ENCODE peak calls at places on chromosomes 3 and 15, in eight cellular contexts. One of them, this sample, is unnamed.

GRCh38 chr3:195054311-195054710 is 216.6 kb downstream of the XXYLT1 start:
- DNase-seq in body of pancreas: no peak
- DNase-seq in esophagus squamous epithelium: no peak
- DNase-seq in adrenal gland: no peak
- DNase-seq in ovary: no peak
- DNase-seq in IMR-90: no peak
- DNase-seq in HepG2: no peak
- DNase-seq in H54: no peak
- DNase-seq in this sample: no peak

GRCh38 chr3:117589454-117589853 is 879.9 kb downstream of the TUSC7 start:
- DNase-seq in body of pancreas: no peak
- DNase-seq in esophagus squamous epithelium: no peak
- DNase-seq in adrenal gland: no peak
- DNase-seq in ovary: no peak
- DNase-seq in IMR-90: no peak
- DNase-seq in HepG2: no peak
- DNase-seq in H54: no peak
- DNase-seq in this sample: no peak

GRCh38 chr3:105343991-105344390 is 22.7 kb upstream of the ALCAM start:
- DNase-seq in body of pancreas: no peak
- DNase-seq in esophagus squamous epithelium: no peak
- DNase-seq in adrenal gland: no peak
- DNase-seq in ovary: no peak
- DNase-seq in IMR-90: no peak
- DNase-seq in HepG2: no peak
- DNase-seq in H54: no peak
- DNase-seq in this sample: no peak

GRCh38 chr3:178761461-178761860 is 225.2 kb downstream of the KCNMB2 start:
- DNase-seq in body of pancreas: no peak
- DNase-seq in esophagus squamous epithelium: no peak
- DNase-seq in adrenal gland: no peak
- DNase-seq in ovary: no peak
- DNase-seq in IMR-90: no peak
- DNase-seq in HepG2: no peak
- DNase-seq in H54: no peak
- DNase-seq in this sample: no peak

GRCh38 chr3:172562881-172563835 is 39.9 kb upstream of the TNFSF10 start:
- DNase-seq in body of pancreas: no peak
- DNase-seq in esophagus squamous epithelium: no peak
- DNase-seq in adrenal gland: peak
- DNase-seq in ovary: peak
- DNase-seq in IMR-90: peak
- DNase-seq in HepG2: peak
- DNase-seq in H54: peak
- DNase-seq in this sample: no peak

GRCh38 chr3:15440891-15441290 is 13.5 kb downstream of the EAF1 start:
- DNase-seq in body of pancreas: no peak
- DNase-seq in esophagus squamous epithelium: no peak
- DNase-seq in adrenal gland: no peak
- DNase-seq in ovary: no peak
- DNase-seq in IMR-90: no peak
- DNase-seq in HepG2: no peak
- DNase-seq in H54: no peak
- DNase-seq in this sample: no peak

GRCh38 chr3:87082806-87083440 is 92.0 kb upstream of the VGLL3 start:
- DNase-seq in body of pancreas: no peak
- DNase-seq in esophagus squamous epithelium: no peak
- DNase-seq in adrenal gland: no peak
- DNase-seq in ovary: peak
- DNase-seq in IMR-90: peak
- DNase-seq in HepG2: peak
- DNase-seq in H54: peak
- DNase-seq in this sample: peak

GRCh38 chr3:160856450-160856849 is 100.4 kb downstream of the PPM1L start:
- DNase-seq in body of pancreas: no peak
- DNase-seq in esophagus squamous epithelium: no peak
- DNase-seq in adrenal gland: no peak
- DNase-seq in ovary: no peak
- DNase-seq in IMR-90: no peak
- DNase-seq in HepG2: no peak
- DNase-seq in H54: no peak
- DNase-seq in this sample: no peak

GRCh38 chr3:157078131-157078835 is 81.7 kb downstream of the CCNL1 start:
- DNase-seq in body of pancreas: no peak
- DNase-seq in esophagus squamous epithelium: no peak
- DNase-seq in adrenal gland: no peak
- DNase-seq in ovary: no peak
- DNase-seq in IMR-90: peak
- DNase-seq in HepG2: no peak
- DNase-seq in H54: no peak
- DNase-seq in this sample: no peak

GRCh38 chr3:14125193-14126016 is 553 bp downstream of the TMEM43 start:
- DNase-seq in body of pancreas: peak
- DNase-seq in esophagus squamous epithelium: no peak
- DNase-seq in adrenal gland: peak
- DNase-seq in ovary: peak
- DNase-seq in IMR-90: peak
- DNase-seq in HepG2: peak
- DNase-seq in H54: peak
- DNase-seq in this sample: no peak

GRCh38 chr3:187025254-187025655 is 94.9 kb downstream of the ST6GAL1 start:
- DNase-seq in body of pancreas: no peak
- DNase-seq in esophagus squamous epithelium: no peak
- DNase-seq in adrenal gland: no peak
- DNase-seq in ovary: no peak
- DNase-seq in IMR-90: no peak
- DNase-seq in HepG2: no peak
- DNase-seq in H54: no peak
- DNase-seq in this sample: no peak

GRCh38 chr3:120021523-120021922 is 72.7 kb downstream of the GSK3B start:
- DNase-seq in body of pancreas: no peak
- DNase-seq in esophagus squamous epithelium: no peak
- DNase-seq in adrenal gland: no peak
- DNase-seq in ovary: no peak
- DNase-seq in IMR-90: peak
- DNase-seq in HepG2: no peak
- DNase-seq in H54: no peak
- DNase-seq in this sample: no peak

GRCh38 chr15:39786444-39787056 is 3.9 kb upstream of the FSIP1 start:
- DNase-seq in body of pancreas: no peak
- DNase-seq in esophagus squamous epithelium: no peak
- DNase-seq in adrenal gland: no peak
- DNase-seq in ovary: no peak
- DNase-seq in IMR-90: peak
- DNase-seq in HepG2: peak
- DNase-seq in H54: no peak
- DNase-seq in this sample: no peak

DNA sequence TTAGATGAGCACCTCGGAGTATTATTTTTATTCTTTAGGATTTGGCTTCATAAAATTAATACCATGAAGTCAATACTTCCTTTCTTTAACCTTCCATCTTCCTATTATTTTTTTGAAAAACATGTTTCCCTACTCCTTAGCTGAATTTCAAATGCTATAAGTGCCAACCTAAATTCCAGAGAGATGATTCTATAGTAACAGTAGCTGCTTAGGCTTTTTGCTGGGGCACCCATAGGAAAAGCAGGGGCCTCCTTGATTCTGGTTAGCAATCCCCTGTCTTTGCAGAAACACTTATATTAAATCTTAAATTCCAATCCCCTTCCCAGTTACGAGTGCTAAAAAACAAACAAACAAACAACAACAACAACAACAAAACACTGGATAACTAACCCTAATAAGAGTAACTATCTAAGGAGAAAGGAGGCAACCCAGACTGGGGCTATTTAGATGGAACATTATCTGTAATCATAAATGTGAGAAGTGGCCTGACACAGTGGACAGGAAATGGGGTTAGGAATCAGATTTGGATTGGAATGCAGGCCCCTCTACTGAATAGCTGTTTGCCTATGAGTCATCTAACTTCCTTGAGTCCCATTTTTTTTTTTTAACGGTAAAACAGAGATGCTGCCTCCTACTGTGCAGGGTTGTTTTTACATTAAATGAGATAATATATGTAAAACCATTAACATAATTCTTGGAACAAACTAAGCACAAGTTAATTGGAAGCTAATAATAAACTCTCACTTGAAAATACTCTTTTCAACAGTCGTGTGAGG is 148.1 kb downstream of the WDR72 start:
- DNase-seq in body of pancreas: no peak
- DNase-seq in esophagus squamous epithelium: no peak
- DNase-seq in adrenal gland: no peak
- DNase-seq in ovary: no peak
- DNase-seq in IMR-90: no peak
- DNase-seq in HepG2: peak
- DNase-seq in H54: no peak
- DNase-seq in this sample: no peak
- TF ChIP-seq POLR2A in body of pancreas: no peak
- TF ChIP-seq POLR2A in esophagus squamous epithelium: no peak
- TF ChIP-seq POLR2A in adrenal gland: no peak
- TF ChIP-seq POLR2A in ovary: no peak
- TF ChIP-seq POLR2A in IMR-90: no peak
- TF ChIP-seq POLR2A in HepG2: no peak
- TF ChIP-seq POLR2A in H54: no peak
- TF ChIP-seq POLR2A in this sample: no peak

GRCh38 chr3:100879445-100879844 is 113.8 kb downstream of the ABI3BP start:
- DNase-seq in body of pancreas: no peak
- DNase-seq in esophagus squamous epithelium: no peak
- DNase-seq in adrenal gland: no peak
- DNase-seq in ovary: no peak
- DNase-seq in IMR-90: no peak
- DNase-seq in HepG2: no peak
- DNase-seq in H54: no peak
- DNase-seq in this sample: no peak

GRCh38 chr3:100880072-100880471 is 113.1 kb downstream of the ABI3BP start:
- DNase-seq in body of pancreas: no peak
- DNase-seq in esophagus squamous epithelium: no peak
- DNase-seq in adrenal gland: no peak
- DNase-seq in ovary: no peak
- DNase-seq in IMR-90: peak
- DNase-seq in HepG2: no peak
- DNase-seq in H54: no peak
- DNase-seq in this sample: no peak

GRCh38 chr3:100877286-100877685 is 115.9 kb downstream of the ABI3BP start:
- DNase-seq in body of pancreas: no peak
- DNase-seq in esophagus squamous epithelium: no peak
- DNase-seq in adrenal gland: no peak
- DNase-seq in ovary: no peak
- DNase-seq in IMR-90: no peak
- DNase-seq in HepG2: no peak
- DNase-seq in H54: no peak
- DNase-seq in this sample: no peak

GRCh38 chr3:100880845-100881244 is 112.4 kb downstream of the ABI3BP start:
- DNase-seq in body of pancreas: no peak
- DNase-seq in esophagus squamous epithelium: no peak
- DNase-seq in adrenal gland: no peak
- DNase-seq in ovary: no peak
- DNase-seq in IMR-90: peak
- DNase-seq in HepG2: no peak
- DNase-seq in H54: no peak
- DNase-seq in this sample: no peak

GRCh38 chr3:100882571-100882981 is 110.6 kb downstream of the ABI3BP start:
- DNase-seq in body of pancreas: no peak
- DNase-seq in esophagus squamous epithelium: no peak
- DNase-seq in adrenal gland: no peak
- DNase-seq in ovary: no peak
- DNase-seq in IMR-90: peak
- DNase-seq in HepG2: no peak
- DNase-seq in H54: no peak
- DNase-seq in this sample: no peak
- TF ChIP-seq POLR2A in body of pancreas: no peak
- TF ChIP-seq POLR2A in esophagus squamous epithelium: no peak
- TF ChIP-seq POLR2A in adrenal gland: no peak
- TF ChIP-seq POLR2A in ovary: no peak
- TF ChIP-seq POLR2A in IMR-90: no peak
- TF ChIP-seq POLR2A in HepG2: no peak
- TF ChIP-seq POLR2A in H54: no peak
- TF ChIP-seq POLR2A in this sample: no peak

GRCh38 chr3:155870945-155871745 is 695 bp downstream of the GMPS start:
- DNase-seq in body of pancreas: peak
- DNase-seq in esophagus squamous epithelium: no peak
- DNase-seq in adrenal gland: peak
- DNase-seq in ovary: peak
- DNase-seq in IMR-90: no peak
- DNase-seq in HepG2: no peak
- DNase-seq in H54: peak
- DNase-seq in this sample: no peak
- TF ChIP-seq POLR2A in body of pancreas: peak
- TF ChIP-seq POLR2A in esophagus squamous epithelium: no peak
- TF ChIP-seq POLR2A in adrenal gland: peak
- TF ChIP-seq POLR2A in ovary: no peak
- TF ChIP-seq POLR2A in IMR-90: no peak
- TF ChIP-seq POLR2A in HepG2: no peak
- TF ChIP-seq POLR2A in H54: peak
- TF ChIP-seq POLR2A in this sample: no peak

GRCh38 chr3:126354776-126355175 is 2.4 kb downstream of the KLF15 start:
- DNase-seq in body of pancreas: peak
- DNase-seq in esophagus squamous epithelium: no peak
- DNase-seq in adrenal gland: no peak
- DNase-seq in ovary: peak
- DNase-seq in IMR-90: no peak
- DNase-seq in HepG2: no peak
- DNase-seq in H54: no peak
- DNase-seq in this sample: no peak

GRCh38 chr3:126356373-126357298 is 572 bp downstream of the KLF15 start:
- DNase-seq in body of pancreas: peak
- DNase-seq in esophagus squamous epithelium: no peak
- DNase-seq in adrenal gland: peak
- DNase-seq in ovary: peak
- DNase-seq in IMR-90: no peak
- DNase-seq in HepG2: no peak
- DNase-seq in H54: no peak
- DNase-seq in this sample: peak

GRCh38 chr3:126355251-126355650 is 2.0 kb downstream of the KLF15 start:
- DNase-seq in body of pancreas: no peak
- DNase-seq in esophagus squamous epithelium: no peak
- DNase-seq in adrenal gland: no peak
- DNase-seq in ovary: peak
- DNase-seq in IMR-90: no peak
- DNase-seq in HepG2: no peak
- DNase-seq in H54: no peak
- DNase-seq in this sample: no peak

GRCh38 chr3:126357299-126358037 is at the start of gene KLF15:
- DNase-seq in body of pancreas: peak
- DNase-seq in esophagus squamous epithelium: peak
- DNase-seq in adrenal gland: peak
- DNase-seq in ovary: peak
- DNase-seq in IMR-90: peak
- DNase-seq in HepG2: peak
- DNase-seq in H54: peak
- DNase-seq in this sample: peak

DNA sequence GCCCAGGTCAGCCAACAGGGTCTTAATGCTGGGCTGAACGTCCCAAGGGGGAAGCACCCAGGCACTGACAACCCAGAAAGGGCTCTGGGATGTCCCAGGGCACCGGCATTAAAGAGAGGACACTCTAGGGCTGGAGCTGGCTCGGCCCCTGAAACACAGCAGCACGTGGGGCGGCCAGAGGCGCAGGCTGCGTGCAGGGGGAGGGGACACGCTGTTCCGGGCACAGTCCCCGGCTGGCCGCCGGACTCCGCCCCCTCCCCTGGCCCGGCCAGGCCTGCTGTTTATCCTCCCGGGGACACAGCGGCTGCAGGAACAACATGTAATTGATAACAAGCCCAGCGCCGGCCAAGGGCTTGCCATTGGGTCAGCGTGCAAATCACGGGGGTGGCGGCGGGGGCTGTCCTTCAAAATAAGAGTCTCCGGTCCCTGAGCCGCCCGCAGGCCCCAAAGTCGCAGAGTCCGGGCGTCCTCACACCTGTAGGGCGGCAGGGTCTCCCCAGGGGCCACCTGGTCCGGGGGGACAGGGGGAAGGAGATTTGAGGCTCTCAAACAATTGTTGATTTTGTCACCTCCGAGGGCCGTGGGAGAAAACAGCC is 1.3 kb downstream of the KLF15 start:
- DNase-seq in body of pancreas: peak
- DNase-seq in esophagus squamous epithelium: peak
- DNase-seq in adrenal gland: peak
- DNase-seq in ovary: peak
- DNase-seq in IMR-90: peak
- DNase-seq in HepG2: peak
- DNase-seq in H54: no peak
- DNase-seq in this sample: peak
- TF ChIP-seq POLR2A in body of pancreas: peak
- TF ChIP-seq POLR2A in esophagus squamous epithelium: no peak
- TF ChIP-seq POLR2A in adrenal gland: peak
- TF ChIP-seq POLR2A in ovary: peak
- TF ChIP-seq POLR2A in IMR-90: no peak
- TF ChIP-seq POLR2A in HepG2: peak
- TF ChIP-seq POLR2A in H54: no peak
- TF ChIP-seq POLR2A in this sample: no peak

This sample was measured in GM12891.